ENCODE peak calls at places on chromosomes 6 and 20, in six cellular contexts. One of them, this sample, is unnamed.
A peak's percentile ranks its signal among the peaks of the same experiment; 100 is the strongest.

GRCh38 chr6:106562001-106562400 is 67.3 kb downstream of the RTN4IP1 start:
- DNase-seq in Daoy: no peak
- DNase-seq in BJ: no peak
- DNase-seq in amygdala: no peak
- DNase-seq in gastrocnemius medialis: no peak
- DNase-seq in NCI-H510A treated with DMSO at 0.1 percent for 48 hours: no peak
- DNase-seq in this sample: peak; percentile 75

GRCh38 chr20:37438464-37439222 is 82.4 kb upstream of the NNAT start:
- DNase-seq in Daoy: no peak
- DNase-seq in BJ: no peak
- DNase-seq in amygdala: no peak
- DNase-seq in gastrocnemius medialis: no peak
- DNase-seq in NCI-H510A treated with DMSO at 0.1 percent for 48 hours: no peak
- DNase-seq in this sample: no peak

GRCh38 chr20:25035924-25036323 is 22.0 kb downstream of the ACSS1 start:
- DNase-seq in Daoy: no peak
- DNase-seq in BJ: no peak
- DNase-seq in amygdala: no peak
- DNase-seq in gastrocnemius medialis: no peak
- DNase-seq in NCI-H510A treated with DMSO at 0.1 percent for 48 hours: no peak
- DNase-seq in this sample: no peak

GRCh38 chr6:1024587-1024986 is 287.3 kb upstream of the FOXQ1 start:
- DNase-seq in Daoy: peak; percentile 84
- DNase-seq in BJ: peak; percentile 95
- DNase-seq in amygdala: no peak
- DNase-seq in gastrocnemius medialis: no peak
- DNase-seq in NCI-H510A treated with DMSO at 0.1 percent for 48 hours: no peak
- DNase-seq in this sample: peak; percentile 98

GRCh38 chr20:17610566-17611289 is 40.9 kb downstream of the DSTN start:
- DNase-seq in Daoy: no peak
- DNase-seq in BJ: no peak
- DNase-seq in amygdala: no peak
- DNase-seq in gastrocnemius medialis: no peak
- DNase-seq in NCI-H510A treated with DMSO at 0.1 percent for 48 hours: no peak
- DNase-seq in this sample: peak; percentile 25

GRCh38 chr20:8443464-8444072 is 311.5 kb downstream of the PLCB1 start:
- DNase-seq in Daoy: no peak
- DNase-seq in BJ: no peak
- DNase-seq in amygdala: no peak
- DNase-seq in gastrocnemius medialis: no peak
- DNase-seq in NCI-H510A treated with DMSO at 0.1 percent for 48 hours: no peak
- DNase-seq in this sample: no peak

GRCh38 chr20:62361799-62362589 is 5.1 kb downstream of the LAMA5 start:
- DNase-seq in Daoy: peak; percentile 5
- DNase-seq in BJ: no peak
- DNase-seq in amygdala: no peak
- DNase-seq in gastrocnemius medialis: no peak
- DNase-seq in NCI-H510A treated with DMSO at 0.1 percent for 48 hours: no peak
- DNase-seq in this sample: no peak

GRCh38 chr6:56520218-56520617 is 122.5 kb downstream of the DST start:
- DNase-seq in Daoy: no peak
- DNase-seq in BJ: no peak
- DNase-seq in amygdala: no peak
- DNase-seq in gastrocnemius medialis: no peak
- DNase-seq in NCI-H510A treated with DMSO at 0.1 percent for 48 hours: no peak
- DNase-seq in this sample: no peak

GRCh38 chr6:167079853-167080297 is 43.0 kb upstream of the CCR6 start:
- DNase-seq in Daoy: no peak
- DNase-seq in BJ: no peak
- DNase-seq in amygdala: no peak
- DNase-seq in gastrocnemius medialis: no peak
- DNase-seq in NCI-H510A treated with DMSO at 0.1 percent for 48 hours: no peak
- DNase-seq in this sample: no peak

GRCh38 chr6:4848382-4849068 is 72.3 kb downstream of the CDYL start:
- DNase-seq in Daoy: no peak
- DNase-seq in BJ: no peak
- DNase-seq in amygdala: no peak
- DNase-seq in gastrocnemius medialis: no peak
- DNase-seq in NCI-H510A treated with DMSO at 0.1 percent for 48 hours: no peak
- DNase-seq in this sample: no peak

GRCh38 chr6:21115111-21115510 is 478.4 kb upstream of the SOX4 start:
- DNase-seq in Daoy: peak; percentile 33
- DNase-seq in BJ: no peak
- DNase-seq in amygdala: no peak
- DNase-seq in gastrocnemius medialis: no peak
- DNase-seq in NCI-H510A treated with DMSO at 0.1 percent for 48 hours: no peak
- DNase-seq in this sample: peak; percentile 38

GRCh38 chr20:25149986-25150385 is 45.5 kb upstream of the ENTPD6 start:
- DNase-seq in Daoy: no peak
- DNase-seq in BJ: no peak
- DNase-seq in amygdala: no peak
- DNase-seq in gastrocnemius medialis: no peak
- DNase-seq in NCI-H510A treated with DMSO at 0.1 percent for 48 hours: no peak
- DNase-seq in this sample: no peak

GRCh38 chr6:24547243-24547642 is 52.5 kb downstream of the ALDH5A1 start:
- DNase-seq in Daoy: peak; percentile 35
- DNase-seq in BJ: no peak
- DNase-seq in amygdala: no peak
- DNase-seq in gastrocnemius medialis: no peak
- DNase-seq in NCI-H510A treated with DMSO at 0.1 percent for 48 hours: no peak
- DNase-seq in this sample: no peak

GRCh38 chr6:24100336-24100735 is 25.7 kb upstream of the NRSN1 start:
- DNase-seq in Daoy: no peak
- DNase-seq in BJ: no peak
- DNase-seq in amygdala: no peak
- DNase-seq in gastrocnemius medialis: no peak
- DNase-seq in NCI-H510A treated with DMSO at 0.1 percent for 48 hours: no peak
- DNase-seq in this sample: no peak

GRCh38 chr6:89082439-89082838 is 1.9 kb downstream of the PNRC1 start:
- DNase-seq in Daoy: peak; percentile 9
- DNase-seq in BJ: no peak
- DNase-seq in amygdala: no peak
- DNase-seq in gastrocnemius medialis: no peak
- DNase-seq in NCI-H510A treated with DMSO at 0.1 percent for 48 hours: no peak
- DNase-seq in this sample: peak; percentile 19

GRCh38 chr6:100512203-100512862 is 47.6 kb upstream of the SIM1 start:
- DNase-seq in Daoy: peak; percentile 48
- DNase-seq in BJ: no peak
- DNase-seq in amygdala: no peak
- DNase-seq in gastrocnemius medialis: no peak
- DNase-seq in NCI-H510A treated with DMSO at 0.1 percent for 48 hours: no peak
- DNase-seq in this sample: peak; percentile 3

GRCh38 chr6:30544666-30545272 is 11.5 kb downstream of the GNL1 start:
- DNase-seq in Daoy: peak; percentile 61
- DNase-seq in BJ: no peak
- DNase-seq in amygdala: peak; percentile 29
- DNase-seq in gastrocnemius medialis: no peak
- DNase-seq in NCI-H510A treated with DMSO at 0.1 percent for 48 hours: peak; percentile 48
- DNase-seq in this sample: peak; percentile 58

GRCh38 chr20:23152308-23152892 is 66.3 kb upstream of the CD93 start:
- DNase-seq in Daoy: no peak
- DNase-seq in BJ: peak; percentile 28
- DNase-seq in amygdala: no peak
- DNase-seq in gastrocnemius medialis: peak; percentile 94
- DNase-seq in NCI-H510A treated with DMSO at 0.1 percent for 48 hours: peak; percentile 21
- DNase-seq in this sample: peak; percentile 88

GRCh38 chr6:34004706-34005105 is 141.2 kb downstream of the GRM4 start:
- DNase-seq in Daoy: no peak
- DNase-seq in BJ: no peak
- DNase-seq in amygdala: no peak
- DNase-seq in gastrocnemius medialis: no peak
- DNase-seq in NCI-H510A treated with DMSO at 0.1 percent for 48 hours: peak; percentile 52
- DNase-seq in this sample: no peak

GRCh38 chr6:165714907-165715306 is 51.9 kb upstream of the PDE10A start:
- DNase-seq in Daoy: no peak
- DNase-seq in BJ: no peak
- DNase-seq in amygdala: no peak
- DNase-seq in gastrocnemius medialis: no peak
- DNase-seq in NCI-H510A treated with DMSO at 0.1 percent for 48 hours: no peak
- DNase-seq in this sample: no peak

GRCh38 chr6:125950293-125950692 is 6.3 kb upstream of the HINT3 start:
- DNase-seq in Daoy: peak; percentile 73
- DNase-seq in BJ: peak; percentile 41
- DNase-seq in amygdala: no peak
- DNase-seq in gastrocnemius medialis: no peak
- DNase-seq in NCI-H510A treated with DMSO at 0.1 percent for 48 hours: no peak
- DNase-seq in this sample: no peak

GRCh38 chr20:38219006-38219950 is 41.3 kb downstream of the KIAA1755 start:
- DNase-seq in Daoy: no peak
- DNase-seq in BJ: no peak
- DNase-seq in amygdala: no peak
- DNase-seq in gastrocnemius medialis: no peak
- DNase-seq in NCI-H510A treated with DMSO at 0.1 percent for 48 hours: no peak
- DNase-seq in this sample: no peak

GRCh38 chr20:58580493-58580835 is 65.3 kb upstream of the APCDD1L start:
- DNase-seq in Daoy: no peak
- DNase-seq in BJ: no peak
- DNase-seq in amygdala: no peak
- DNase-seq in gastrocnemius medialis: no peak
- DNase-seq in NCI-H510A treated with DMSO at 0.1 percent for 48 hours: no peak
- DNase-seq in this sample: no peak

GRCh38 chr20:60206259-60206658 is 248.0 kb downstream of the CDH26 start:
- DNase-seq in Daoy: peak; percentile 62
- DNase-seq in BJ: no peak
- DNase-seq in amygdala: no peak
- DNase-seq in gastrocnemius medialis: no peak
- DNase-seq in NCI-H510A treated with DMSO at 0.1 percent for 48 hours: no peak
- DNase-seq in this sample: peak; percentile 4

GRCh38 chr6:56594699-56595098 is 48.0 kb downstream of the DST start:
- DNase-seq in Daoy: no peak
- DNase-seq in BJ: no peak
- DNase-seq in amygdala: no peak
- DNase-seq in gastrocnemius medialis: no peak
- DNase-seq in NCI-H510A treated with DMSO at 0.1 percent for 48 hours: peak; percentile 98
- DNase-seq in this sample: no peak

GRCh38 chr20:14963262-14963663 is 625.9 kb upstream of the FLRT3 start:
- DNase-seq in Daoy: peak; percentile 28
- DNase-seq in BJ: no peak
- DNase-seq in amygdala: no peak
- DNase-seq in gastrocnemius medialis: no peak
- DNase-seq in NCI-H510A treated with DMSO at 0.1 percent for 48 hours: no peak
- DNase-seq in this sample: no peak

This sample was measured in fibroblast of gingiva.